ENCODE peak calls at places on chromosomes 6 and 20, in six cellular contexts. D is Panc1, B is right lobe of liver, M is hepatocyte, Y is thoracic aorta, L is brain microvascular endothelial cell. W is an unnamed sample.

GRCh38 chr6:36035240-36035639 is 7.6 kb downstream of the MAPK14 start:
- DNase-seq in B (no peak), L (no peak), Y (no peak), M (no peak), D (no peak), W (no peak)

GRCh38 chr6:73521351-73522254 is 771 bp upstream of the EEF1A1 start:
- DNase-seq in L (peak), D (no peak), M (peak), B (peak), Y (peak), W (peak)

GRCh38 chr6:3757241-3757641 is 5.7 kb upstream of the PXDC1 start:
- DNase-seq in Y (no peak), L (no peak), M (no peak), B (no peak), D (no peak), W (no peak)

GRCh38 chr6:68760941-68761676 is 126.0 kb downstream of the ADGRB3 start:
- DNase-seq in L (no peak), B (no peak), D (no peak), M (no peak), Y (no peak), W (no peak)

GRCh38 chr6:41347349-41348050 is 12.1 kb downstream of the NCR2 start:
- DNase-seq in D (no peak), M (no peak), L (no peak), B (no peak), Y (no peak), W (no peak)

GRCh38 chr20:47663354-47664067 is 121.8 kb downstream of the SULF2 start:
- DNase-seq in Y (no peak), L (peak), D (peak), B (peak), M (peak), W (peak)

GRCh38 chr6:124029535-124029934 is 225.9 kb downstream of the NKAIN2 start:
- DNase-seq in B (no peak), L (no peak), D (no peak), Y (no peak), M (no peak), W (no peak)

GRCh38 chr6:40695114-40695513 is 108.0 kb upstream of the LRFN2 start:
- DNase-seq in M (no peak), B (no peak), D (no peak), L (no peak), Y (no peak), W (peak)

GRCh38 chr6:1381397-1382330 is 7.7 kb upstream of the FOXF2 start:
- DNase-seq in L (no peak), B (peak), M (peak), D (no peak), Y (no peak), W (peak)

GRCh38 chr6:16049178-16049577 is 79.7 kb upstream of the MYLIP start:
- DNase-seq in Y (no peak), D (no peak), L (peak), M (no peak), B (no peak), W (no peak)

GRCh38 chr20:48740714-48741113 is 87.1 kb downstream of the PREX1 start:
- DNase-seq in L (no peak), M (no peak), D (no peak), Y (no peak), B (no peak), W (no peak)

GRCh38 chr6:12275084-12275483 is 15.1 kb upstream of the EDN1 start:
- DNase-seq in L (peak), Y (no peak), B (no peak), D (no peak), M (no peak), W (no peak)

GRCh38 chr20:43322851-43323250 is 133.1 kb upstream of the PTPRT start:
- DNase-seq in L (no peak), M (no peak), Y (no peak), B (no peak), D (no peak), W (peak)

GRCh38 chr6:150800596-150801310 is 64.7 kb upstream of the MTHFD1L start:
- DNase-seq in Y (no peak), L (no peak), D (no peak), M (no peak), B (no peak), W (no peak)

GRCh38 chr6:84967389-84967788 is 203.0 kb upstream of the TBX18 start:
- DNase-seq in D (peak), B (no peak), Y (no peak), L (peak), M (peak), W (peak)

GRCh38 chr6:38188677-38189335 is 369.3 kb downstream of the ZFAND3 start:
- DNase-seq in L (no peak), B (no peak), D (no peak), Y (no peak), M (no peak), W (no peak)

GRCh38 chr6:35568967-35569606 is 56.4 kb upstream of the TULP1 start:
- DNase-seq in L (no peak), M (peak), B (peak), D (no peak), Y (no peak), W (no peak)

GRCh38 chr20:18669241-18670019 is 81.6 kb downstream of the DTD1 start:
- DNase-seq in Y (no peak), L (peak), B (no peak), M (peak), D (no peak), W (no peak)

GRCh38 chr20:41574802-41575389 is 43.3 kb downstream of the CHD6 start:
- DNase-seq in M (no peak), Y (no peak), B (no peak), D (no peak), L (no peak), W (no peak)
- H3K27ac ChIP-seq in M (no peak), Y (no peak), B (no peak), D (no peak), L (no peak), W (no peak)

GRCh38 chr6:76351275-76351674 is 278.8 kb upstream of the IMPG1 start:
- DNase-seq in L (no peak), D (no peak), Y (no peak), M (peak), B (no peak), W (no peak)
- TF ChIP-seq CTCF in L (no peak), D (peak), Y (peak), M (peak), B (peak), W (no peak)

GRCh38 chr6:43277643-43278523 is 20.2 kb upstream of the SLC22A7 start:
- DNase-seq in D (no peak), L (no peak), B (peak), M (peak), Y (no peak), W (no peak)
- H3K27ac ChIP-seq in D (no peak), L (no peak), B (peak), M (peak), Y (no peak), W (peak)

DNA sequence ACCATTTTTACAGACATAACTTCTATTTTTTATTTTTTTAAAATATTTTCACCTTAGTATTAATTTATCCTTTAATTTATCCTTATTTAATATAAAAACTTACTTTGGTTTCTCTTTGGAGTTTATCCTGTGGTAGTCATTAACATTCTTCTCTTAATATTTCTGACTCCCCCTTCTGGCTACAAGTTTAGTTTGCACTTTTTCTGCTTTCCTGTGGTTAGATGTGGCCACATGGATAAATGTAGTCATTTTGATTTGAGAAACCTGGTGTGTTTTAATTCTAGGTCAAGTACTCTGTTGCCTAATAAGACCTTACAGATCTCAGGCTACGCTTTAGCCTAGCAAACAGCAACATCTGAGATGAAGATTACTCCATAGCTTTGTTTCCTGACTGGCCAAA is 1187.5 kb downstream of the HACE1 start:
- DNase-seq in D (no peak), M (peak), B (no peak), L (peak), Y (no peak), W (no peak)
- TF ChIP-seq CTCF in D (peak), M (peak), B (peak), L (peak), Y (no peak), W (no peak)

DNA sequence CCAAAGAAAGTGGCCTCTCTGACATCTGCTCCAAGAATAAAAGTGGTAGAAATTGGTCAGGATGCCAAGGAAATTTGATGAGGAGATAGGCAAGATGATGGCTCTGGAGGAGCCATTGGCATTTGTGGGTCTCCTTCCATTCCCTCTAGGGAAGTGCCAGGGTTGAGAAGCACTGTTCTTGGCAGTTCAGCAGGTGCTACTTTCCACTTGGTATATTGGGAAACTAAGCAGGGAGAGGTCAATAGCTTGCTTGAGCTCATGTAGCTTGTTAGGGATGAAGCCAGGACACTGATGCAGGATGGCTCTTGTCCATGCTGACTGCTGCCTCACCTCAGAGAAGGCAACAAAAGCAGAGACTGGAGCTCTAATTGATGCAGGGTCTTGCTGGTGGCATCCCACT is 72.9 kb upstream of the RIPOR2 start:
- DNase-seq in Y (no peak), M (no peak), L (no peak), B (no peak), D (no peak), W (no peak)
- H3K27ac ChIP-seq in Y (no peak), M (no peak), L (no peak), B (no peak), D (no peak), W (no peak)